ENCODE peak calls at places on chromosomes 7 and 10, in six cellular contexts. L is K562, A is HCT116, Q is H1, Z is GM12878, M is SK-N-SH. T is an unnamed sample.

GRCh38 chr7:77580762-77581350 is 43.8 kb downstream of the PTPN12 start:
- DNase-seq in L (no peak), A (no peak), Q (no peak), Z (no peak), M (no peak), T (no peak)

GRCh38 chr7:100215895-100216294 is 3.9 kb upstream of the PVRIG start:
- DNase-seq in L (no peak), A (no peak), Q (no peak), Z (no peak), M (no peak), T (no peak)

GRCh38 chr10:5811387-5811821 is 1.8 kb downstream of the GDI2 start:
- DNase-seq in L (no peak), A (no peak), Q (no peak), Z (no peak), M (no peak), T (peak)

GRCh38 chr7:138752568-138753518 is 45.0 kb upstream of the TMEM213 start:
- DNase-seq in L (no peak), A (peak), Q (no peak), Z (peak), M (peak), T (peak)

GRCh38 chr10:102246261-102246660 is 929 bp downstream of the GBF1 start:
- DNase-seq in L (no peak), A (no peak), Q (no peak), Z (no peak), M (no peak), T (no peak)

GRCh38 chr7:155556725-155557124 is 10.4 kb upstream of the CNPY1 start:
- DNase-seq in L (no peak), A (no peak), Q (no peak), Z (no peak), M (no peak), T (no peak)

GRCh38 chr7:113664867-113665266 is 253.9 kb downstream of the PPP1R3A start:
- DNase-seq in L (no peak), A (no peak), Q (no peak), Z (peak), M (no peak), T (no peak)

GRCh38 chr7:65983965-65984654 is 2.1 kb upstream of the GUSB start:
- DNase-seq in L (no peak), A (no peak), Q (no peak), Z (no peak), M (no peak), T (no peak)

GRCh38 chr7:104929921-104930320 is 84.1 kb upstream of the KMT2E start:
- DNase-seq in L (no peak), A (no peak), Q (no peak), Z (no peak), M (no peak), T (no peak)

GRCh38 chr10:28403090-28403489 is 100.2 kb upstream of the MPP7 start:
- DNase-seq in L (no peak), A (no peak), Q (no peak), Z (no peak), M (no peak), T (no peak)

GRCh38 chr10:75405201-75406143 is 3.9 kb upstream of the ZNF503 start:
- DNase-seq in L (no peak), A (no peak), Q (no peak), Z (no peak), M (peak), T (peak)

GRCh38 chr10:70974351-70974901 is 86.1 kb upstream of the PCBD1 start:
- DNase-seq in L (peak), A (no peak), Q (no peak), Z (no peak), M (peak), T (no peak)

GRCh38 chr7:94632338-94633024 is 23.5 kb downstream of the SGCE start:
- DNase-seq in L (no peak), A (no peak), Q (no peak), Z (no peak), M (no peak), T (no peak)

GRCh38 chr10:46551701-46552525 is 4.5 kb downstream of the GPRIN2 start:
- DNase-seq in L (no peak), A (no peak), Q (no peak), Z (no peak), M (no peak), T (no peak)

GRCh38 chr7:78125884-78126283 is 327.3 kb downstream of the PHTF2 start:
- DNase-seq in L (no peak), A (no peak), Q (no peak), Z (no peak), M (no peak), T (peak)

GRCh38 chr10:14554843-14555205 is 219.9 kb downstream of the FAM107B start:
- DNase-seq in L (no peak), A (no peak), Q (no peak), Z (no peak), M (no peak), T (no peak)

GRCh38 chr7:129334473-129334872 is 99.8 kb upstream of the STRIP2 start:
- DNase-seq in L (no peak), A (no peak), Q (no peak), Z (no peak), M (no peak), T (no peak)

GRCh38 chr7:95906871-95907270 is 134.5 kb downstream of the DYNC1I1 start:
- DNase-seq in L (no peak), A (no peak), Q (no peak), Z (no peak), M (no peak), T (no peak)

GRCh38 chr10:86942441-86943315 is 14.7 kb downstream of the MMRN2 start:
- DNase-seq in L (no peak), A (no peak), Q (no peak), Z (no peak), M (no peak), T (no peak)

GRCh38 chr7:149444260-149444659 is 16.6 kb downstream of the ZNF777 start:
- DNase-seq in L (peak), A (no peak), Q (no peak), Z (no peak), M (no peak), T (no peak)

GRCh38 chr10:114548662-114549061 is 109.4 kb downstream of the ABLIM1 start:
- DNase-seq in L (peak), A (peak), Q (no peak), Z (no peak), M (peak), T (peak)

GRCh38 chr7:131511774-131512535 is 44.5 kb downstream of the PODXL start:
- DNase-seq in L (no peak), A (no peak), Q (no peak), Z (no peak), M (no peak), T (no peak)

GRCh38 chr10:30540286-30540685 is 89.3 kb downstream of the LYZL2 start:
- DNase-seq in L (no peak), A (no peak), Q (no peak), Z (no peak), M (no peak), T (no peak)

GRCh38 chr7:24827027-24827426 is 69.8 kb upstream of the GSDME start:
- DNase-seq in L (no peak), A (no peak), Q (no peak), Z (no peak), M (no peak), T (no peak)

GRCh38 chr7:121748546-121748945 is 124.4 kb upstream of the PTPRZ1 start:
- DNase-seq in L (no peak), A (no peak), Q (no peak), Z (no peak), M (no peak), T (no peak)

GRCh38 chr10:132111121-132111731 is 45.5 kb downstream of the JAKMIP3 start:
- DNase-seq in L (no peak), A (no peak), Q (no peak), Z (no peak), M (no peak), T (no peak)

GRCh38 chr10:52668024-52668423 is 104.6 kb downstream of the MBL2 start:
- DNase-seq in L (no peak), A (no peak), Q (no peak), Z (no peak), M (no peak), T (no peak)

GRCh38 chr7:67618569-67619543 is 622.2 kb downstream of the TYW1 start:
- DNase-seq in L (no peak), A (no peak), Q (peak), Z (no peak), M (peak), T (no peak)

GRCh38 chr7:82167568-82168314 is 275.8 kb downstream of the CACNA2D1 start:
- DNase-seq in L (no peak), A (no peak), Q (no peak), Z (no peak), M (no peak), T (no peak)

DNA sequence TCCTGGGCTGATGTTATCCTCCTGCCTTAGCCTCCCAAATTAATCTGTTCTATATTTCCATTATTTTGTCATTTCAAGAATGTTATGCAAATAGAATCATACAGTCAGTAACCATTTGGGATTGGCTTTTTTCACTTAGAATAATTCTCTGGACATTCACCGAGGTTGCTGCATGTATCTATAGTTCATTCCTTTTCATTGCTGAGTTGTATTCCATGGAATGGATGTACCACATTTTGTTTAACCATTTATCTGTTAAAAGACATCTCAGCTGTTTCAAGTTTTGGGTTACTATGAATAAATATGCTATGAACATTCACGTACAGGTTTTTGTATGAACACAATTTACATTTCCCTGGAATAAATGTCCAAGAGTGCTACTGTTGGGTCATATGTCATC is 44.9 kb downstream of the ARHGAP21 start:
- DNase-seq in L (no peak), A (no peak), Q (no peak), Z (no peak), M (no peak), T (no peak)
- TF ChIP-seq JUND in L (no peak), A (no peak), Q (no peak), Z (no peak), M (no peak), T (no peak)

GRCh38 chr7:48253020-48253419 is 81.8 kb downstream of the ABCA13 start:
- DNase-seq in L (no peak), A (no peak), Q (no peak), Z (no peak), M (no peak), T (no peak)

GRCh38 chr7:48251766-48252165 is 80.5 kb downstream of the ABCA13 start:
- DNase-seq in L (no peak), A (no peak), Q (no peak), Z (peak), M (no peak), T (no peak)

GRCh38 chr7:48246073-48246472 is 74.8 kb downstream of the ABCA13 start:
- DNase-seq in L (no peak), A (no peak), Q (no peak), Z (peak), M (no peak), T (no peak)

GRCh38 chr7:48249162-48249561 is 77.9 kb downstream of the ABCA13 start:
- DNase-seq in L (no peak), A (no peak), Q (no peak), Z (no peak), M (no peak), T (no peak)

DNA sequence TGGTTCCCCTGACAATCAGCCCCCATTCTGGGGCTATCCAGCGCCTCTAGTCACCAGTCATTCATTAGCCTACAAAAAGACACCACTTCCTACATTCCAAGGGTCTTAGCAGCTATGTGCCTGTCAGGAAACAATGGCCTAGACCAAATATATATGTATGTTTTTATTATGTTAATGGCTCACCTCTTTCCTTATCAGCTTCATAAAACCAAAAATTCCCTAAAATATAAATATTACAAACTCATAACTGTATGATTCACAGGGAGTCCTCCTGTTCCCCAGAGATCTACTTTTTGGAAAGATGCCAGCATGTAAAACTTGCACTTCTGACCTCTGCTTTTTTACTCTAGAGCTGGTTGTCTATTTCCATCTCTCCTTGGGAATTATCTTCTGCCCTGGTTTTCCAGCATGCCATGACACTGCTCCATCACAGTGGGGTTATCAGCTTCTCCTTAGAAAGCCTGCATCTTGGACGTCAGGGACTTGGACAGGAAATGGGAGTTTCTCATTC is 79.2 kb downstream of the ABCA13 start:
- DNase-seq in L (no peak), A (no peak), Q (no peak), Z (no peak), M (no peak), T (no peak)
- H3K9ac ChIP-seq in L (no peak), A (no peak), Q (no peak), Z (no peak), M (no peak), T (no peak)

GRCh38 chr7:45001138-45001694 is 1.2 kb downstream of the CCM2 start:
- DNase-seq in L (peak), A (no peak), Q (no peak), Z (no peak), M (peak), T (no peak)

GRCh38 chr7:45001826-45002225 is 1.8 kb downstream of the CCM2 start:
- DNase-seq in L (no peak), A (no peak), Q (no peak), Z (no peak), M (no peak), T (no peak)

GRCh38 chr7:44999245-45000095 is 531 bp upstream of the CCM2 start:
- DNase-seq in L (peak), A (peak), Q (peak), Z (peak), M (peak), T (peak)

GRCh38 chr7:44998153-44998871 is 1.7 kb upstream of the CCM2 start:
- DNase-seq in L (no peak), A (no peak), Q (no peak), Z (no peak), M (peak), T (no peak)

DNA sequence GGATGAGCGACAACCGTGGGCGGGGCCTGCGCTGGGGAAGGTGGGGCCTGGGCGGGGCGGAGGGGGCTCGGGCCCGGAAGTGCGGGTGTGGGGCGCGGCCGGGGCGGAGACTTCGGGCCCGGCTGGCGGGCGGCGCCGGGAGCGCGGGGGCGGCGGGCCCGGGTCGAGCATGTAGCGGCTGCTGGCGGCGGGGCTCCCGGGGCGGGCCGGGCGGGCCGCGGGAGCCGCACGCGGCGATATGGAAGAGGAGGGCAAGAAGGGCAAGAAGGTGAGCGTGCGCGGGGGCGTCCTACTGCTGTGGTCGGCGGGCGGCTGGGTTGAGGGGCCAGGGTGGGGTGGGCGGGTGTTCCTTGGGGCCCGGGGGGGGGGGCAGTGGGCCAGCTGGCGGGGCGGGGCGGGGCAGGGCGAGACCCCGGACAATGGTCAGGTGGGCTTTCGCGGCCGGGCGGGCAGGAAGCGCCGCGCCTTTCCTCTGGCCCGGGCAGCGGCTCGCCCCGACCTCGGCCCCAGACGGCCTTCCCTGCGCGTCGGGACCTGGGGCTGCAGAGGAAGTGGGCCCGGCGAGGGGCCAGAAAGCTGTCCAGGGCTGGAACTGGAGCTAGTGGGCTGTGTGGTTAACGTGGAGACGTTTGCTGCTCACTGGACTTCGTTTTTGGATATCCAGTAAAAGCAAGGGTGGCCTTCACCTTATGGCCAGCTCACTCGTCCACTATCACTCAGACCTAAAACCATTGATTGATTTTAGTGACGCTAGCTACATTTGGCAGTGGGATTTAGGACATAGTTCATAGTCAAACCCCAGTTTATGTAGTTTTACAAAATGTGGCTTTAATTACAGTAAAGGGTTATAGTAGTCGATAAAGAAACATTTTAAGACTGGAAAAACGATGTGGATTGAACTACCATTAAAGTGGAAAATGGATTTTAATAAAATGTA is at the start of gene CCM2:
- DNase-seq in L (no peak), A (no peak), Q (no peak), Z (no peak), M (peak), T (no peak)
- TF ChIP-seq JUND in L (no peak), A (no peak), Q (no peak), Z (no peak), M (no peak), T (no peak)

GRCh38 chr7:2299131-2299829 is 15.0 kb downstream of the SNX8 start:
- DNase-seq in L (no peak), A (no peak), Q (no peak), Z (peak), M (no peak), T (no peak)

GRCh38 chr7:2299853-2300512 is 14.3 kb downstream of the SNX8 start:
- DNase-seq in L (no peak), A (no peak), Q (no peak), Z (no peak), M (peak), T (no peak)

GRCh38 chr7:2296830-2297229 is 17.4 kb downstream of the SNX8 start:
- DNase-seq in L (no peak), A (no peak), Q (no peak), Z (no peak), M (no peak), T (no peak)

GRCh38 chr7:2306688-2307087 is 7.6 kb downstream of the SNX8 start:
- DNase-seq in L (no peak), A (no peak), Q (no peak), Z (no peak), M (no peak), T (no peak)

GRCh38 chr7:2301510-2301860 is 12.8 kb downstream of the SNX8 start:
- DNase-seq in L (no peak), A (no peak), Q (no peak), Z (no peak), M (no peak), T (no peak)
- H3K9ac ChIP-seq in L (peak), A (no peak), Q (peak), Z (no peak), M (no peak), T (no peak)

GRCh38 chr10:21989453-21990154 is 13.9 kb downstream of the DNAJC1 start:
- DNase-seq in L (peak), A (peak), Q (peak), Z (no peak), M (peak), T (peak)
- TF ChIP-seq JUND in L (no peak), A (no peak), Q (no peak), Z (no peak), M (no peak), T (no peak)

GRCh38 chr7:108143658-108144420 is 13.7 kb upstream of the LAMB4 start:
- DNase-seq in L (peak), A (no peak), Q (no peak), Z (no peak), M (no peak), T (no peak)

GRCh38 chr7:108140674-108141073 is 10.5 kb upstream of the LAMB4 start:
- DNase-seq in L (no peak), A (no peak), Q (no peak), Z (no peak), M (no peak), T (no peak)

GRCh38 chr7:108142675-108143259 is 12.6 kb upstream of the LAMB4 start:
- DNase-seq in L (no peak), A (no peak), Q (no peak), Z (no peak), M (no peak), T (no peak)

GRCh38 chr7:108144931-108145330 is 14.8 kb upstream of the LAMB4 start:
- DNase-seq in L (no peak), A (no peak), Q (no peak), Z (no peak), M (no peak), T (no peak)

DNA sequence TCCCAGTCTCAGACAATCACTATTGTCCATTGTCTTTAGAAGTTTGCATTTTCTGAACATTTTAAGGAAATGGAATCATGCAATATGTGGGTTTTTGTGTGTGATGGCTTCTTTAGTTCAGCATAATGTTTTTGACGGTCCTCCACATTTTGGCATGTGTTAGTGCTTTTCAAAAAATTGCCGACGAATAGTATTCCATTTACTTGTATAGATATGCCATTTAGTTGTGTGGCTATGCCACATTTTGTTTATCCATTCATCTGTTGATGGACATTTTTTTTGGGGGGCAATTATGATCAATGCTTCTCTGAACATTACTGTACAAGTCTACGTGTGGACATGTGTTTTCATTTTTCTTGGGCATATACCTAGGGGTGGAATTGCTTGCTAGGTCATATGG is 12.0 kb upstream of the LAMB4 start:
- DNase-seq in L (no peak), A (no peak), Q (no peak), Z (no peak), M (no peak), T (no peak)
- H3K9ac ChIP-seq in L (no peak), A (no peak), Q (no peak), Z (no peak), M (no peak), T (no peak)

GRCh38 chr10:69124558-69125121 is 662 bp downstream of the VPS26A start:
- DNase-seq in L (peak), A (peak), Q (no peak), Z (no peak), M (peak), T (peak)

GRCh38 chr10:69125554-69125953 is 1.6 kb downstream of the VPS26A start:
- DNase-seq in L (no peak), A (no peak), Q (no peak), Z (no peak), M (no peak), T (no peak)

GRCh38 chr10:69119896-69120295 is 4.1 kb upstream of the VPS26A start:
- DNase-seq in L (no peak), A (no peak), Q (no peak), Z (no peak), M (no peak), T (no peak)

GRCh38 chr10:69123747-69124557 is at the start of gene VPS26A:
- DNase-seq in L (peak), A (peak), Q (peak), Z (peak), M (peak), T (peak)

GRCh38 chr10:69123306-69123746 is 652 bp upstream of the VPS26A start:
- DNase-seq in L (peak), A (peak), Q (no peak), Z (no peak), M (peak), T (peak)
- TF ChIP-seq JUND in L (no peak), A (no peak), Q (no peak), Z (no peak), M (no peak), T (no peak)

GRCh38 chr7:32506266-32507054 is 11.2 kb downstream of the AVL9 start:
- DNase-seq in L (peak), A (peak), Q (no peak), Z (no peak), M (no peak), T (peak)
- H3K9ac ChIP-seq in L (peak), A (no peak), Q (no peak), Z (no peak), M (peak), T (no peak)

T was measured in HepG2.